ENCODE peak calls at places on chromosomes 13 and 19, in five cellular contexts. J, E, H, N and Z are unnamed samples.

GRCh38 chr19:44767295-44768180 is 10.2 kb upstream of the CBLC start:
- DNase-seq in J (no peak), E (no peak), H (no peak), N (no peak), Z (no peak)

GRCh38 chr13:113452942-113453901 is at the start of gene ADPRHL1:
- DNase-seq in J (no peak), E (no peak), H (peak), N (no peak), Z (peak)

GRCh38 chr19:5963855-5964254 is 14.1 kb downstream of the RANBP3 start:
- DNase-seq in J (no peak), E (no peak), H (no peak), N (no peak), Z (no peak)

GRCh38 chr19:46147791-46148288 is at the start of gene IGFL2:
- DNase-seq in J (no peak), E (no peak), H (no peak), N (no peak), Z (no peak)

GRCh38 chr19:34345934-34346333 is 19.1 kb upstream of the GPI start:
- DNase-seq in J (peak), E (peak), H (no peak), N (peak), Z (peak)

GRCh38 chr13:36090592-36090991 is 40.6 kb downstream of the DCLK1 start:
- DNase-seq in J (no peak), E (no peak), H (no peak), N (no peak), Z (no peak)

GRCh38 chr13:76882431-76882830 is 3.8 kb downstream of the KCTD12 start:
- DNase-seq in J (no peak), E (peak), H (no peak), N (no peak), Z (peak)

GRCh38 chr19:55369651-55370304 is 485 bp downstream of the IL11 start:
- DNase-seq in J (no peak), E (no peak), H (peak), N (peak), Z (no peak)

GRCh38 chr19:54364775-54365257 is at the start of gene LAIR1:
- DNase-seq in J (no peak), E (peak), H (no peak), N (no peak), Z (no peak)

GRCh38 chr13:109131698-109132257 is 502.4 kb downstream of the MYO16 start:
- DNase-seq in J (no peak), E (no peak), H (no peak), N (no peak), Z (no peak)

GRCh38 chr19:27722625-27723024 is 1490.3 kb downstream of the UQCRFS1 start:
- DNase-seq in J (no peak), E (no peak), H (no peak), N (no peak), Z (no peak)

GRCh38 chr13:95677564-95678386 is 836 bp downstream of the DNAJC3 start:
- DNase-seq in J (peak), E (no peak), H (no peak), N (peak), Z (peak)

GRCh38 chr13:58018865-58019264 is 387.3 kb downstream of the PCDH17 start:
- DNase-seq in J (no peak), E (no peak), H (no peak), N (no peak), Z (no peak)

GRCh38 chr13:111165611-111166010 is 50.5 kb downstream of the ARHGEF7 start:
- DNase-seq in J (no peak), E (no peak), H (no peak), N (no peak), Z (no peak)

GRCh38 chr13:30898721-30899188 is 7.3 kb upstream of the MEDAG start:
- DNase-seq in J (no peak), E (no peak), H (no peak), N (peak), Z (peak)

GRCh38 chr13:97125810-97126738 is 96.1 kb upstream of the MBNL2 start:
- DNase-seq in J (no peak), E (no peak), H (peak), N (no peak), Z (peak)

GRCh38 chr13:106561551-106562170 is 6.3 kb downstream of the ARGLU1 start:
- DNase-seq in J (peak), E (no peak), H (no peak), N (no peak), Z (no peak)

GRCh38 chr19:33683881-33684549 is 62.3 kb downstream of the CHST8 start:
- DNase-seq in J (peak), E (no peak), H (no peak), N (peak), Z (peak)

GRCh38 chr13:33213797-33214196 is 71.8 kb downstream of the STARD13 start:
- DNase-seq in J (no peak), E (no peak), H (no peak), N (no peak), Z (no peak)

GRCh38 chr13:111622051-111622531 is 301.6 kb downstream of the TEX29 start:
- DNase-seq in J (no peak), E (no peak), H (no peak), N (no peak), Z (no peak)

GRCh38 chr19:53906211-53907192 is 2.6 kb upstream of the CACNG7 start:
- DNase-seq in J (peak), E (peak), H (peak), N (no peak), Z (no peak)

GRCh38 chr19:14090509-14091085 is at the start of gene SAMD1:
- DNase-seq in J (peak), E (peak), H (peak), N (peak), Z (peak)

GRCh38 chr13:49681837-49682236 is 9.4 kb downstream of the EBPL start:
- DNase-seq in J (no peak), E (no peak), H (no peak), N (no peak), Z (no peak)

GRCh38 chr19:1590641-1591397 is 1.8 kb downstream of the MBD3 start:
- DNase-seq in J (no peak), E (no peak), H (no peak), N (peak), Z (no peak)

GRCh38 chr13:109743706-109744453 is 42.5 kb downstream of the IRS2 start:
- DNase-seq in J (no peak), E (peak), H (no peak), N (peak), Z (no peak)

GRCh38 chr13:91154553-91154952 is 192.9 kb upstream of the MIR17HG start:
- DNase-seq in J (no peak), E (no peak), H (no peak), N (no peak), Z (no peak)

GRCh38 chr13:75485286-75486062 is 3.5 kb upstream of the TBC1D4 start:
- DNase-seq in J (no peak), E (no peak), H (no peak), N (peak), Z (no peak)

GRCh38 chr19:42281175-42282035 is 12.4 kb downstream of the CIC start:
- DNase-seq in J (peak), E (peak), H (peak), N (no peak), Z (peak)

GRCh38 chr19:10206226-10206873 is 11.6 kb upstream of the DNMT1 start:
- DNase-seq in J (no peak), E (no peak), H (no peak), N (no peak), Z (no peak)

GRCh38 chr19:30562981-30563380 is 190.8 kb downstream of the ZNF536 start:
- DNase-seq in J (no peak), E (peak), H (no peak), N (no peak), Z (no peak)

GRCh38 chr19:2703077-2703437 is 563 bp upstream of the GNG7 start:
- DNase-seq in J (no peak), E (no peak), H (no peak), N (no peak), Z (no peak)

GRCh38 chr13:84672616-84673015 is 790.3 kb upstream of the SLITRK1 start:
- DNase-seq in J (no peak), E (no peak), H (no peak), N (no peak), Z (no peak)

GRCh38 chr13:44280461-44280860 is 93.2 kb upstream of the SERP2 start:
- DNase-seq in J (no peak), E (no peak), H (no peak), N (no peak), Z (peak)

GRCh38 chr19:2546128-2547032 is 70.5 kb downstream of the GADD45B start:
- DNase-seq in J (peak), E (peak), H (peak), N (no peak), Z (peak)

GRCh38 chr13:44393391-44393790 is 19.8 kb downstream of the SERP2 start:
- DNase-seq in J (peak), E (peak), H (no peak), N (no peak), Z (no peak)

GRCh38 chr13:80386001-80386400 is 45.1 kb upstream of the SPRY2 start:
- DNase-seq in J (no peak), E (no peak), H (no peak), N (no peak), Z (no peak)

GRCh38 chr13:97005631-97006262 is 11.5 kb upstream of the OXGR1 start:
- DNase-seq in J (no peak), E (no peak), H (no peak), N (no peak), Z (no peak)

GRCh38 chr13:30963794-30964193 is 31.3 kb downstream of the TEX26 start:
- DNase-seq in J (peak), E (no peak), H (no peak), N (no peak), Z (no peak)

DNA sequence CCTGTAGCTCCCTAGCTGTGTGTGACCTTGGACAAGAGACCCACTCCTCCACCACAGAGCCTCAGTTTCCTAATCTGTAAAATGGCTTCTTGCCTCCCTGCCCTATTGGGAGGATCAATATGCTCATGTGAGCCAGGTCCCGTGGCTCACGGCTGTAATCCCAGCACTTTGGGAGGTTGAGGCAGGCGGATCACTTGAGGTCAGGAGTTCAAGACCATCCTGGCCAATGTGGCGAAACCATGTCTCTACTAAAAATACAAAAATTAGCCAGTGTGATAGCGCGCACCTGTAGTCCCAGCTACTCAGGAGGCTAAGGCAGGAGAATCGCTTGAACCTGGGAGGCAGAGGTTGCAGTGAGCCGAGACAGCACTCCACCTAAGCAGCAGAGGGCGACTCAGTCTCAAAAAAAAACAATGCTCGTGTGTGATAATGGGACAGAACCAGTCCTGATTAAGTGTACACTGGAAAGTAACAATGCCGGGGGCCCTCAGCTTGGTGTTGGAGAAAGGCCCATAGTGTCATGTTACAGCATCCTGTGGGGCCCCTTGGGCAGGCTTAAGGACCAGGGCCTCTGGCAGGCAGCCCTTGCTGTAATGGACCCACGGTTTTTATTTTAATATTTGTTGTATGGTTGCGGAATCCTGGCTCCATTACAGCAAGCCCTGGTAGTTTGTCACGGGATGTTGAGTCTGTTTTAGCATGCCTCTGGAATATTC is 6.8 kb downstream of the RPS11 start:
- DNase-seq in J (peak), E (peak), H (no peak), N (peak), Z (peak)
- H3K4me3 ChIP-seq in J (no peak), E (no peak), H (no peak), N (no peak), Z (no peak)

GRCh38 chr19:17390665-17391370 is 3.2 kb downstream of the CCDC194 start:
- DNase-seq in J (peak), E (peak), H (peak), N (peak), Z (peak)
- TF ChIP-seq POLR2A in J (no peak), E (no peak), H (no peak), N (peak), Z (no peak)

GRCh38 chr19:21568816-21569496 is 63.6 kb downstream of the ZNF429 start:
- DNase-seq in J (peak), E (peak), H (no peak), N (no peak), Z (peak)

GRCh38 chr19:21569497-21569870 is 64.1 kb downstream of the ZNF429 start:
- DNase-seq in J (peak), E (peak), H (no peak), N (no peak), Z (no peak)

GRCh38 chr19:21571316-21571715 is 65.9 kb downstream of the ZNF429 start:
- DNase-seq in J (no peak), E (no peak), H (no peak), N (no peak), Z (no peak)

GRCh38 chr19:21580101-21580500 is 74.7 kb downstream of the ZNF429 start:
- DNase-seq in J (no peak), E (peak), H (no peak), N (no peak), Z (no peak)

DNA sequence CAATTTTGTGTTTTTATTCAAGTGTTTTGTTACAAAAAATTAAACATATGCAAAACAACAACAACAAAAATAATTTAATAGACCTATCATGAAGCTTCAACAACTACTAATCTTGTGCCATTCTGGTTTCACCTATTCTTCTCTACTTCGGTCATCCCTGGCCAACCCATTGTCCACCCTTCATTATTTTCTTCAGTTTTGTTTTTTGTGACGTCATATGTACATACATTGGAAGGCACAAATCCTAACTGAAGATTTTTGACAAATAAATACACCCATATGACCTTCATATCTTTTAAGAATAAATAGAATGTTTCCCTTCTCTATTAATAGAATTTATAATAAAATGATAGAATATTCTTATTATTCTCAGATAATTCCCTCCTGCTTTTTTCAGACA is 69.2 kb downstream of the ZNF429 start:
- DNase-seq in J (no peak), E (no peak), H (no peak), N (no peak), Z (no peak)
- TF ChIP-seq CTCF in J (no peak), E (no peak), H (no peak), N (no peak), Z (no peak)

DNA sequence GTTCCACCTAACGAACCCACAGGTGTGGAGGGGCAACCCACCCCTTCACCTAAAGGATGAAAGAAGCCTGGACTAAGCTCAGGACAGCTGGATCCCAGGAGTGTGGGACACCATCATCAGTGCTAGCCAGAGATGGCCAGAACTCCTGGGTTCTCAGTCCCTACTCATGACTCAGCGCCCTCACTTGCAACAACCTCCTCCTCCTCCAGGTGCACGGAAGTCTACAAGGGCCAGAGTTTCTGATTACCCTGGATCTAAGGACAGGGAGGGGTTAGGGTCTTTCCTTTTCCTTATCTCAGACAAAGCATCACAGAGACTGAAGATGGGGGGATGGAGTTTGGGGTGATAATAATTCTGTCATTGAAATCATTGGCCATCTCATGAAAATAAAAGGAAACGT is 8.0 kb downstream of the TULP2 start:
- DNase-seq in J (no peak), E (no peak), H (no peak), N (no peak), Z (no peak)
- H3K4me3 ChIP-seq in J (no peak), E (no peak), H (no peak), N (no peak), Z (no peak)

GRCh38 chr19:38843175-38843758 is 6.5 kb downstream of the HNRNPL start:
- DNase-seq in J (no peak), E (no peak), H (no peak), N (peak), Z (no peak)
- TF ChIP-seq POLR2A in J (no peak), E (no peak), H (no peak), N (no peak), Z (no peak)

GRCh38 chr19:18940791-18941627 is at the start of gene HOMER3:
- DNase-seq in J (peak), E (peak), H (peak), N (peak), Z (peak)
- TF ChIP-seq CTCF in J (no peak), E (peak), H (peak), N (peak), Z (no peak)

GRCh38 chr19:12841094-12841493 is 2.8 kb downstream of the MAST1 start:
- DNase-seq in J (peak), E (no peak), H (peak), N (no peak), Z (no peak)
- H3K4me3 ChIP-seq in J (no peak), E (no peak), H (peak), N (no peak), Z (peak)

GRCh38 chr19:16153582-16154336 is 10.3 kb downstream of the HSH2D start:
- DNase-seq in J (no peak), E (no peak), H (no peak), N (peak), Z (no peak)
- TF ChIP-seq POLR2A in J (no peak), E (no peak), H (no peak), N (no peak), Z (no peak)

DNA sequence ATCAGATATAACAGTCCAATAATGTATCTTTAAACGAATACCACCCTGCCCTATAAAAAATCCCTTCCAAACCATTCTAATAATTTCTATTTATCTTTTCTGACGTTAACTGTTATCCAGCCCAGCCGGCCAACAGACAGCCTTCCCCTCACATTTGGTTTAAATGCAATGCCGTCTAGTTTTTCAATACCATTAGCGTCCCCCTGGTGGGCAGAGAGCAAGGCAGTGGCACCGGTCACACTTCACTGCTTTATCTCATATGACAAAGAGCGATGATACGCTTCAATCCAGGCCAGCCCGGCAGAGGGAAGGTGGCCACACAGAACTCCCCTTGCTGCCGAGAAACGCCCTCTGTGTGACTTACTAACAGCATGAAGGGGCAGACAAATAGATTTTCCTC is 402.1 kb upstream of the ZNF507 start:
- DNase-seq in J (no peak), E (no peak), H (no peak), N (no peak), Z (no peak)
- TF ChIP-seq CTCF in J (no peak), E (no peak), H (no peak), N (no peak), Z (no peak)

GRCh38 chr19:40302224-40303011 is 17.3 kb upstream of the AKT2 start:
- DNase-seq in J (no peak), E (no peak), H (no peak), N (no peak), Z (no peak)
- H3K4me3 ChIP-seq in J (no peak), E (no peak), H (no peak), N (no peak), Z (no peak)